ENCODE peak calls at places on chromosomes 3 and 15, in eight cellular contexts. T is suprapubic skin, B is HL-60, N is HepG2, J is spleen, P is HCT116, V is transverse colon, I is K562. S is an unnamed sample. For H3K27me3, the result is how much of the 10 kb centered on the place peaks cover.

GRCh38 chr3:62376906-62377865 is 3.8 kb upstream of the FEZF2 start:
- DNase-seq in T (no peak), B (no peak), N (no peak), J (no peak), P (no peak), V (no peak), I (no peak), S (no peak)

GRCh38 chr3:113668015-113668414 is 28.4 kb downstream of the USF3 start:
- DNase-seq in T (no peak), B (no peak), N (no peak), J (no peak), P (no peak), V (no peak), I (no peak), S (no peak)

GRCh38 chr3:158489181-158489580 is 81.8 kb upstream of the MLF1 start:
- DNase-seq in T (no peak), B (no peak), N (no peak), J (no peak), P (no peak), V (no peak), I (no peak), S (no peak)

GRCh38 chr3:37140899-37141541 is 33.4 kb downstream of the LRRFIP2 start:
- DNase-seq in T (no peak), B (no peak), N (no peak), J (no peak), P (no peak), V (no peak), I (no peak), S (no peak)

GRCh38 chr3:64141476-64141875 is 83.8 kb downstream of the PRICKLE2 start:
- DNase-seq in T (no peak), B (no peak), N (no peak), J (no peak), P (no peak), V (no peak), I (no peak), S (no peak)

GRCh38 chr15:75625542-75626347 is at the start of gene SNUPN:
- DNase-seq in T (peak), B (peak), N (peak), J (peak), P (peak), V (peak), I (peak), S (peak)

GRCh38 chr3:42224658-42225421 is 41.1 kb downstream of the CCK start:
- DNase-seq in T (no peak), B (no peak), N (no peak), J (no peak), P (no peak), V (no peak), I (no peak), S (no peak)

GRCh38 chr3:71056327-71056726 is 527.2 kb downstream of the FOXP1 start:
- DNase-seq in T (no peak), B (no peak), N (no peak), J (no peak), P (no peak), V (no peak), I (no peak), S (no peak)

GRCh38 chr15:25987638-25988037 is 124.5 kb upstream of the ATP10A start:
- DNase-seq in T (no peak), B (no peak), N (no peak), J (no peak), P (no peak), V (no peak), I (no peak), S (no peak)

GRCh38 chr3:151813777-151814176 is at the start of gene AADAC:
- DNase-seq in T (no peak), B (no peak), N (no peak), J (no peak), P (no peak), V (no peak), I (no peak), S (no peak)

GRCh38 chr15:52121006-52121405 is 8.4 kb upstream of the BCL2L10 start:
- DNase-seq in T (no peak), B (no peak), N (no peak), J (no peak), P (no peak), V (no peak), I (no peak), S (no peak)

GRCh38 chr3:57127849-57128566 is 37.1 kb downstream of the IL17RD start:
- DNase-seq in T (no peak), B (no peak), N (no peak), J (no peak), P (no peak), V (no peak), I (no peak), S (no peak)

GRCh38 chr3:193978446-193978845 is 157.5 kb upstream of the HES1 start:
- DNase-seq in T (no peak), B (peak), N (no peak), J (no peak), P (no peak), V (no peak), I (no peak), S (no peak)

GRCh38 chr3:35946121-35946856 is 307.0 kb downstream of the ARPP21 start:
- DNase-seq in T (no peak), B (no peak), N (peak), J (no peak), P (no peak), V (no peak), I (no peak), S (no peak)

GRCh38 chr3:33980252-33980651 is 181.8 kb downstream of the PDCD6IP start:
- DNase-seq in T (no peak), B (no peak), N (peak), J (no peak), P (peak), V (no peak), I (no peak), S (no peak)

DNA sequence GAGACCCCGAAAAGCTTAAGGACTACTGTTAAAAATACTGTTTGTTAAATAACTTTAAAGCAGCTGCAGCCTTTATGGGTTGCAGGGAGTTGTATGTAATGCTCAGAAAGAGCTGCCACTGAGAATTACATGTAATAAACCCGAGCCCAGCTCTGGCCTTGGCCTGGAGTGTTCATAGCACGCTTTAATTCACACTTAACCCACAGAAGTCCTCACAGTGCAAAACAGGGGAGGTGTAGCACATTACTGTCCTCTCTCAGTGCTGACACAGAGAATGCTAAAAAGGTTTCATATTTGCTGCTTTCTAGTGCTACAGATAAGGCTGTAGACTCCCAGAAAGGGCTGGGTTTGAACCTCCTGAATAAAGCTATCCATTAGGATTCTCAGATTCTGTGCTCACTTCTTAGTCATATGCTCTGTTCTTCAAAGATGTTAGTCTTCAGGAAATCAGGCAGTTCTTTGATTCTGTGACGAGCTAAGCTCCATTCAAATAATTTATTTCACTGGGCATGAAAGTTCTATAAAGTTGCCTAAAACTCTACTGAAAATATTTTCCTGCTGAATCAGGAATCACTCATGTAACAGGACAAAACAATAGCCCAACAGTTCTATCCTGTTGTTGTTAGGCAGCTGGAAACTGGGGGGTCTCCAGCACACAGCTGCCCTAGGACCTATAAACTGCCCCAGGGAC is 108.0 kb downstream of the SENP2 start:
- DNase-seq in T (no peak), B (no peak), N (no peak), J (no peak), P (no peak), V (no peak), I (no peak), S (no peak)
- H3K27ac ChIP-seq in T (no peak), B (no peak), N (no peak), J (no peak), P (no peak), V (no peak), I (no peak), S (no peak)

GRCh38 chr3:30141178-30141581 is 465.2 kb upstream of the TGFBR2 start:
- DNase-seq in T (no peak), B (no peak), N (no peak), J (no peak), P (no peak), V (no peak), I (no peak), S (no peak)

GRCh38 chr3:30142946-30143345 is 463.5 kb upstream of the TGFBR2 start:
- DNase-seq in T (no peak), B (no peak), N (peak), J (no peak), P (no peak), V (no peak), I (no peak), S (no peak)

GRCh38 chr3:30146978-30147377 is 459.4 kb upstream of the TGFBR2 start:
- DNase-seq in T (no peak), B (no peak), N (peak), J (no peak), P (no peak), V (no peak), I (no peak), S (no peak)

GRCh38 chr3:30141927-30142326 is 464.5 kb upstream of the TGFBR2 start:
- DNase-seq in T (no peak), B (no peak), N (peak), J (no peak), P (no peak), V (no peak), I (no peak), S (no peak)

DNA sequence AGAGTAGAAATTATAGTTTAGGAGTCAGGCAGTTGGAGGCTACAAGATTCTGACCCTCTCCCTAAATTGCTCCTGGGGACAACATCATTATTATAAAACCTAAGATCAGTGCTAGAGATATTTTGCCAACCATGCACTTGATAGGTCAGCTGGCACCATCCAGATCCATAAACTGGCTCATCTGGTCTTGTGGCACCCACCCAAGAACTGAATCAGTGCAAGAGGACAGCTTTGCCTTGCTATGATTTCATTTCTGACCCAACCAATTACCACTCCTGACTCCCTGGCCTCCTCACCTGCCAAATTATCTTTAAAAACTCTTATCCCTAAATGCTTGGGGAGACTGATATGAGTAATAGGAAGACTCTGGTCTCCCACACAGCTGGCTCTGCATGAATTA is 461.1 kb upstream of the TGFBR2 start:
- DNase-seq in T (no peak), B (no peak), N (no peak), J (no peak), P (no peak), V (no peak), I (no peak), S (no peak)
- TF ChIP-seq POLR2AphosphoS5 in T (no peak), B (no peak), N (no peak), J (no peak), P (no peak), V (no peak), I (no peak), S (no peak)

GRCh38 chr15:77688270-77689058 is 55.8 kb upstream of the LINGO1 start:
- DNase-seq in T (no peak), B (no peak), N (no peak), J (no peak), P (no peak), V (no peak), I (no peak), S (no peak)

GRCh38 chr15:77693576-77693975 is 60.9 kb upstream of the LINGO1 start:
- DNase-seq in T (no peak), B (no peak), N (no peak), J (no peak), P (no peak), V (no peak), I (no peak), S (no peak)

GRCh38 chr15:77692614-77693013 is 59.9 kb upstream of the LINGO1 start:
- DNase-seq in T (no peak), B (no peak), N (no peak), J (no peak), P (no peak), V (no peak), I (no peak), S (no peak)

GRCh38 chr15:77689821-77690220 is 57.1 kb upstream of the LINGO1 start:
- DNase-seq in T (no peak), B (no peak), N (no peak), J (no peak), P (no peak), V (no peak), I (no peak), S (no peak)

DNA sequence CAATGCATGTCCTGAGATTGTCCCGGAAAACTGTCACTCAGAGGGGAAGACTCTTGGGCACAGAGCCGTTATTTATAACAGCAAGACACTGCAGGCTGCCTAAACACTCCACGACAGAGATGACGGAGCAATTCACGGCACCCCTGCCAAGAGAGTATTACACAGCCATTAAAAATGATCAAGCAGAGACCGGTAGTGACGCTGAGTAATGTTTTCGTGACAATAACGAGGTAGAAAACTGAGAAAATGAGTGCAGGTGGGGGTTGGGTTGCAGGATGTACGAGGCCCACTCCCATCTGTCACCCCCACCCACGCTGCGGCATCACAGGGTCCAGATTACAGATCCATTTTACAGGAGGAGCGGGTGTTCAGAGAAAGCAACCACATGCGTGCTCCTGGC is 58.9 kb upstream of the LINGO1 start:
- DNase-seq in T (no peak), B (no peak), N (no peak), J (no peak), P (no peak), V (no peak), I (no peak), S (no peak)
- H3K27me3 ChIP-seq in T (half or more), B (under half), N (under half), J (half or more), P (under half), V (half or more), I (half or more), S (under half)

GRCh38 chr3:195033531-195034091 is 237.3 kb downstream of the XXYLT1 start:
- DNase-seq in T (no peak), B (no peak), N (peak), J (no peak), P (peak), V (peak), I (no peak), S (no peak)

GRCh38 chr3:195034541-195034940 is 236.4 kb downstream of the XXYLT1 start:
- DNase-seq in T (no peak), B (no peak), N (no peak), J (no peak), P (no peak), V (no peak), I (no peak), S (no peak)

GRCh38 chr3:195032955-195033354 is 238.0 kb downstream of the XXYLT1 start:
- DNase-seq in T (no peak), B (no peak), N (no peak), J (no peak), P (no peak), V (no peak), I (no peak), S (no peak)

GRCh38 chr3:195035345-195036202 is 235.4 kb downstream of the XXYLT1 start:
- DNase-seq in T (peak), B (no peak), N (no peak), J (no peak), P (no peak), V (no peak), I (no peak), S (peak)

DNA sequence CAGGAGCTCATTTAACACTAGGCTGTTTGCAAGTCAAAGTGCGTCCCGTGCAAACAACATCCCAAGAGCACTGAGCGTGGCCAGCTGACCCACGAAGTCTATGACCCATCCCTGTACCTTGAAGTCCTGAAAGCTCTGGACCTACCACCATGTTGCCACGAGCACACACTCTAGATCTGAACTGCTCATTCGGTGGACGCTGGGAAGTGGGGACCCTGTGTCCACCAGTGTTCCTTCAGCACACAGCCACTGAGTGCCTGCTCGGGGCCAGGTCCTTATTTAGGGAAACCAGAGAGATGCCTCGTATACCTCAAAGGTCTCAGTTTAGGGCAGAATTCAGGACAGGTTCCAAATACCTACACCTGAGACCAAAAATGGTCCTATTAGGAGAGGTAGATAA is 236.9 kb downstream of the XXYLT1 start:
- DNase-seq in T (no peak), B (no peak), N (no peak), J (no peak), P (no peak), V (no peak), I (no peak), S (no peak)
- H3K27ac ChIP-seq in T (no peak), B (no peak), N (no peak), J (no peak), P (no peak), V (no peak), I (no peak), S (no peak)

GRCh38 chr3:53614307-53614706 is 119.9 kb downstream of the CACNA1D start:
- DNase-seq in T (no peak), B (no peak), N (no peak), J (no peak), P (no peak), V (no peak), I (no peak), S (no peak)
- TF ChIP-seq POLR2AphosphoS5 in T (no peak), B (no peak), N (no peak), J (no peak), P (no peak), V (no peak), I (no peak), S (no peak)

GRCh38 chr3:43573576-43573975 is 48.2 kb downstream of the ANO10 start:
- DNase-seq in T (no peak), B (no peak), N (no peak), J (no peak), P (no peak), V (no peak), I (no peak), S (no peak)
- H3K27me3 ChIP-seq in T (under half), B (under half), N (under half), J (under half), P (under half), V (under half), I (under half), S (under half)

GRCh38 chr3:51682526-51682925 is 11.5 kb downstream of the TEX264 start:
- DNase-seq in T (no peak), B (no peak), N (no peak), J (peak), P (no peak), V (no peak), I (no peak), S (no peak)

GRCh38 chr3:51681453-51681852 is 10.4 kb downstream of the TEX264 start:
- DNase-seq in T (no peak), B (peak), N (no peak), J (peak), P (no peak), V (peak), I (no peak), S (no peak)

GRCh38 chr3:51680663-51681230 is 9.7 kb downstream of the TEX264 start:
- DNase-seq in T (no peak), B (no peak), N (no peak), J (peak), P (no peak), V (no peak), I (no peak), S (no peak)

GRCh38 chr3:51683566-51683965 is 12.5 kb downstream of the TEX264 start:
- DNase-seq in T (no peak), B (no peak), N (no peak), J (no peak), P (no peak), V (no peak), I (no peak), S (no peak)

DNA sequence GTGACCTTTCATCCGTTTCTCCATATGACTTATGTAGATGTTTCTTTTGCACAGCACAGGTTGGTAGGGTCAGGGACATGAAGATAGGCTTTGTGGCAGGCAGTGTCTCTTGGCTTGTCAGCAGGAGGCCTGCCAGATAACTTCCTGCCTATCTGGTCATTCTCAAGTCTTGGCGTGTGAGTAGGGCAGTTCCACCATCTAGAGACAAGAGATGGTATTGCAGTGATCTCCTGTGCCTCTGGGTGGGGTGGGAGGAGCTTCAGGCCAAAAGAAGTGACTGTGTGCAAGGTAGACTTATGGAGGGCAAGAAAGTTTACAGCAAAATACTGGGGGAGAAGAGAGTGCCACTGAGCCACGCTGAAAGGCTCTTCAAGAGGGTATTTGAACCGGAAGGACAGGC is 11.0 kb downstream of the TEX264 start:
- DNase-seq in T (no peak), B (peak), N (peak), J (peak), P (peak), V (peak), I (peak), S (peak)
- H3K27ac ChIP-seq in T (no peak), B (no peak), N (no peak), J (peak), P (no peak), V (peak), I (no peak), S (no peak)

GRCh38 chr3:48407542-48408099 is 22.3 kb downstream of the PLXNB1 start:
- DNase-seq in T (no peak), B (no peak), N (no peak), J (peak), P (no peak), V (no peak), I (no peak), S (peak)

GRCh38 chr3:48410205-48411040 is 19.5 kb downstream of the PLXNB1 start:
- DNase-seq in T (peak), B (no peak), N (no peak), J (peak), P (no peak), V (no peak), I (no peak), S (peak)

GRCh38 chr3:48409291-48410201 is 20.3 kb downstream of the PLXNB1 start:
- DNase-seq in T (peak), B (no peak), N (no peak), J (peak), P (no peak), V (no peak), I (no peak), S (peak)

GRCh38 chr3:48406443-48407431 is 23.1 kb downstream of the PLXNB1 start:
- DNase-seq in T (no peak), B (no peak), N (no peak), J (peak), P (no peak), V (no peak), I (no peak), S (peak)

GRCh38 chr3:48408823-48409281 is 21.0 kb downstream of the PLXNB1 start:
- DNase-seq in T (peak), B (no peak), N (no peak), J (peak), P (no peak), V (no peak), I (no peak), S (peak)
- TF ChIP-seq POLR2AphosphoS5 in T (no peak), B (no peak), N (no peak), J (no peak), P (no peak), V (no peak), I (no peak), S (no peak)

GRCh38 chr3:54257114-54257513 is 134.8 kb downstream of the CACNA2D3 start:
- DNase-seq in T (no peak), B (no peak), N (no peak), J (no peak), P (no peak), V (no peak), I (no peak), S (no peak)
- H3K27me3 ChIP-seq in T (under half), B (under half), N (under half), J (under half), P (under half), V (under half), I (under half), S (under half)